ENCODE peak calls at places on chromosomes 16 and 17, in six cellular contexts. E is ascending aorta, O is MM.1S, Z is dorsolateral prefrontal cortex, I is neural progenitor cell, D is breast epithelium. C is an unnamed sample.

GRCh38 chr17:48997103-48997826 is at the start of gene IGF2BP1:
- DNase-seq in I (peak; percentile 93), E (no peak), Z (no peak), D (no peak), O (no peak), C (no peak)

GRCh38 chr17:17096438-17097178 is 54.4 kb downstream of the MPRIP start:
- DNase-seq in I (no peak), O (no peak), D (no peak), Z (no peak), E (no peak), C (no peak)

GRCh38 chr17:45739786-45740185 is 44.3 kb upstream of the CRHR1 start:
- DNase-seq in D (peak; percentile 45), O (no peak), Z (no peak), I (no peak), E (no peak), C (no peak)

GRCh38 chr16:65287307-65287706 is 165.4 kb upstream of the CDH11 start:
- DNase-seq in O (no peak), Z (no peak), I (no peak), E (no peak), D (no peak), C (no peak)

GRCh38 chr17:18319604-18320256 is 4.6 kb downstream of the SMCR8 start:
- DNase-seq in I (peak; percentile 80), O (peak; percentile 70), Z (peak; percentile 46), E (no peak), D (no peak), C (no peak)

GRCh38 chr16:83145297-83145696 is 518.5 kb downstream of the CDH13 start:
- DNase-seq in O (no peak), D (no peak), Z (no peak), E (no peak), I (no peak), C (no peak)

GRCh38 chr17:3916013-3916696 is at the start of gene P2RX1:
- DNase-seq in I (no peak), D (no peak), E (no peak), Z (no peak), O (peak; percentile 74), C (no peak)

GRCh38 chr17:30235386-30236296 is at the start of gene SLC6A4:
- DNase-seq in O (no peak), E (no peak), D (no peak), I (peak; percentile 72), Z (no peak), C (no peak)

GRCh38 chr17:57086069-57086930 is 1.3 kb downstream of the AKAP1 start:
- DNase-seq in E (no peak), O (peak; percentile 30), I (peak; percentile 47), D (no peak), Z (peak; percentile 24), C (no peak)

GRCh38 chr17:47253541-47254402 is at the start of gene ITGB3:
- DNase-seq in Z (no peak), E (no peak), D (peak; percentile 75), I (peak; percentile 89), O (peak; percentile 78), C (no peak)

GRCh38 chr17:45160505-45161287 is 979 bp upstream of the HEXIM2 start:
- DNase-seq in Z (peak; percentile 42), O (peak; percentile 62), E (no peak), I (peak; percentile 95), D (peak; percentile 69), C (no peak)

GRCh38 chr17:73338566-73339247 is 26.9 kb upstream of the CDC42EP4 start:
- DNase-seq in O (no peak), E (no peak), Z (no peak), D (no peak), I (no peak), C (no peak)

GRCh38 chr17:40122466-40122943 is 734 bp downstream of the MSL1 start:
- DNase-seq in D (no peak), E (no peak), I (peak; percentile 79), Z (no peak), O (peak; percentile 47), C (no peak)

GRCh38 chr16:66964049-66964448 is 3.0 kb downstream of the CES3 start:
- DNase-seq in D (no peak), I (no peak), E (no peak), O (no peak), Z (no peak), C (no peak)

GRCh38 chr16:54930034-54930938 is at the start of gene IRX5:
- DNase-seq in E (peak; percentile 57), D (peak; percentile 96), I (peak; percentile 96), Z (peak; percentile 55), O (peak; percentile 87), C (peak; percentile 71)

GRCh38 chr17:19531780-19532501 is 1.7 kb upstream of the SLC47A1 start:
- DNase-seq in I (no peak), D (no peak), O (no peak), Z (no peak), E (no peak), C (no peak)

GRCh38 chr17:2406903-2407790 is 6.3 kb upstream of the MNT start:
- DNase-seq in D (no peak), Z (no peak), I (no peak), E (peak; percentile 80), O (no peak), C (peak; percentile 76)

GRCh38 chr17:5555254-5555653 is 29.1 kb downstream of the NLRP1 start:
- DNase-seq in O (no peak), D (no peak), E (no peak), I (no peak), Z (no peak), C (no peak)

GRCh38 chr17:732788-733720 is 658 bp downstream of the TLCD3A start:
- DNase-seq in E (no peak), Z (peak; percentile 42), O (peak; percentile 16), I (peak; percentile 68), D (no peak), C (no peak)

GRCh38 chr17:27579897-27580321 is 51.1 kb upstream of the LGALS9 start:
- DNase-seq in I (no peak), E (no peak), Z (no peak), D (no peak), O (no peak), C (no peak)

GRCh38 chr17:62188713-62189112 is 123.6 kb upstream of the MED13 start:
- DNase-seq in I (peak; percentile 20), O (no peak), Z (no peak), D (no peak), E (no peak), C (no peak)

GRCh38 chr17:63358111-63358839 is 87.8 kb downstream of the CYB561 start:
- DNase-seq in D (no peak), I (no peak), Z (no peak), E (no peak), O (no peak), C (no peak)

GRCh38 chr17:4375039-4375748 is 8.7 kb upstream of the UBE2G1 start:
- DNase-seq in I (no peak), D (no peak), O (peak; percentile 97), E (no peak), Z (no peak), C (no peak)

GRCh38 chr17:50561796-50562195 is 1.3 kb downstream of the CACNA1G start:
- DNase-seq in I (no peak), Z (no peak), D (no peak), O (no peak), E (no peak), C (no peak)
- H3K27me3 ChIP-seq in I (peaks cover 92% of the 10 kb centered on the region), Z (peaks cover 4% of the 10 kb centered on the region), D (peaks cover 3% of the 10 kb centered on the region), O (peaks cover 88% of the 10 kb centered on the region), E (peaks cover 10% of the 10 kb centered on the region), C (peaks cover 5% of the 10 kb centered on the region)

GRCh38 chr17:41519501-41520224 is 973 bp upstream of the KRT15 start:
- DNase-seq in O (no peak), I (no peak), D (no peak), E (no peak), Z (no peak), C (no peak)
- H3K27me3 ChIP-seq in O (no peaks in the 10 kb centered on the region), I (no peaks in the 10 kb centered on the region), D (no peaks in the 10 kb centered on the region), E (no peaks in the 10 kb centered on the region), Z (no peaks in the 10 kb centered on the region), C (no peaks in the 10 kb centered on the region)

DNA sequence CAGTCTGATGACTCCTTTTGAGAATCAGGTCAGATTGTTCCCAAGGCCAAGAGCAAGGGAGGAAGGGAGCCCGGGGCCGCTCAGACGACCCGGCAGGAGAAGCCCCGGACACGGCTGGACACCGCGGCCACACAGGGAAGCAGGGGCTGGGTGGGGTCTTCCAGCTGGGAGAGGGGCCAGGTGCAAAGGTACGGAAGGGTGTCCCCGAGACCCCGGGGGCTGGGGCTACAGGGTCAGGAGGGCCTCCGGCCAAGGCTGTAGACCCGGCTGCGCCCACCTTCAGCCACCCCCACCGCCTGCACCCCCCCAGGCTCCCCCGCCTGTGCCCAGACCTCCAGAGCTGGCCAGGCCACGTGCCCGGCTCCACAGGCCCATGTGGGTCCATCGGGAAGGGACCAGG is 21.9 kb upstream of the C1QTNF8 start:
- DNase-seq in Z (no peak), D (no peak), I (no peak), E (no peak), O (no peak), C (no peak)
- H3K27me3 ChIP-seq in Z (no peaks in the 10 kb centered on the region), D (peaks cover 6% of the 10 kb centered on the region), I (peaks cover 5% of the 10 kb centered on the region), E (no peaks in the 10 kb centered on the region), O (peaks cover 91% of the 10 kb centered on the region), C (no peaks in the 10 kb centered on the region)

GRCh38 chr17:79520134-79520892 is 90.5 kb downstream of the RBFOX3 start:
- DNase-seq in I (no peak), Z (no peak), D (no peak), O (no peak), E (no peak), C (no peak)

GRCh38 chr17:79519601-79520000 is 91.2 kb downstream of the RBFOX3 start:
- DNase-seq in D (no peak), O (no peak), E (no peak), I (no peak), Z (no peak), C (no peak)

GRCh38 chr17:79522414-79522813 is 88.4 kb downstream of the RBFOX3 start:
- DNase-seq in D (no peak), E (no peak), O (no peak), I (no peak), Z (no peak), C (no peak)

GRCh38 chr17:79520893-79521210 is 90.0 kb downstream of the RBFOX3 start:
- DNase-seq in Z (no peak), D (no peak), I (no peak), O (no peak), E (no peak), C (no peak)

GRCh38 chr17:79521225-79521624 is 89.6 kb downstream of the RBFOX3 start:
- DNase-seq in O (no peak), I (no peak), D (no peak), Z (no peak), E (no peak), C (no peak)
- H3K27me3 ChIP-seq in O (peaks cover 100% of the 10 kb centered on the region), I (no peaks in the 10 kb centered on the region), D (no peaks in the 10 kb centered on the region), Z (no peaks in the 10 kb centered on the region), E (no peaks in the 10 kb centered on the region), C (peaks cover 7% of the 10 kb centered on the region)